ENCODE peak calls at places on chromosomes 11 and 22, in four cellular contexts. Z, H, K and X are unnamed samples.

GRCh38 chr11:7436146-7436545 is 49.2 kb upstream of the OLFML1 start:
- DNase-seq in Z (no peak), K (no peak), H (no peak), X (no peak)

GRCh38 chr11:125433454-125434121 is 62.5 kb downstream of the FEZ1 start:
- DNase-seq in K (no peak), H (peak; percentile 44), Z (peak; percentile 29), X (peak; percentile 89)

GRCh38 chr11:100789500-100789899 is 102.4 kb downstream of the ARHGAP42 start:
- DNase-seq in H (no peak), Z (no peak), K (no peak), X (no peak)

GRCh38 chr11:102438311-102439062 is 14.1 kb downstream of the TMEM123 start:
- DNase-seq in H (no peak), K (no peak), Z (peak; percentile 53), X (no peak)

GRCh38 chr11:9607511-9607899 is 34.0 kb downstream of the WEE1 start:
- DNase-seq in Z (no peak), K (no peak), H (no peak), X (peak; percentile 64)

GRCh38 chr11:45431301-45432018 is 145.3 kb upstream of the SYT13 start:
- DNase-seq in Z (no peak), H (no peak), K (no peak), X (no peak)

GRCh38 chr11:2091112-2091746 is 48.0 kb downstream of the IGF2 start:
- DNase-seq in H (no peak), K (no peak), Z (peak; percentile 9), X (no peak)

GRCh38 chr11:108902027-108902469 is 237.2 kb downstream of the DDX10 start:
- DNase-seq in H (no peak), K (no peak), Z (no peak), X (no peak)

GRCh38 chr22:25780673-25781072 is 38.7 kb downstream of the MYO18B start:
- DNase-seq in H (no peak), Z (no peak), K (no peak), X (no peak)

GRCh38 chr11:69541001-69541285 is 59.5 kb downstream of the LINC01488 start:
- DNase-seq in K (no peak), Z (no peak), H (no peak), X (no peak)

GRCh38 chr11:8080674-8081590 is at the start of gene TUB:
- DNase-seq in Z (peak; percentile 26), K (no peak), H (no peak), X (peak; percentile 86)

GRCh38 chr11:3144296-3145205 is 20.6 kb downstream of the OSBPL5 start:
- DNase-seq in H (no peak), K (no peak), Z (no peak), X (no peak)

GRCh38 chr11:121090145-121090721 is 10.8 kb upstream of the TECTA start:
- DNase-seq in Z (no peak), H (no peak), K (no peak), X (no peak)

GRCh38 chr11:126804363-126804762 is 196.2 kb downstream of the KIRREL3 start:
- DNase-seq in K (no peak), H (no peak), Z (no peak), X (no peak)

GRCh38 chr22:40805239-40805638 is 13.9 kb downstream of the SLC25A17 start:
- DNase-seq in Z (no peak), K (no peak), H (no peak), X (peak; percentile 44)

GRCh38 chr11:82239498-82239897 is 494.2 kb downstream of the FAM181B start:
- DNase-seq in Z (no peak), H (no peak), K (no peak), X (no peak)

GRCh38 chr11:117620659-117621058 is 176.4 kb downstream of the DSCAML1 start:
- DNase-seq in K (no peak), Z (no peak), H (no peak), X (no peak)

GRCh38 chr11:396511-396947 is 2.5 kb downstream of the PKP3 start:
- DNase-seq in K (no peak), Z (no peak), H (peak; percentile 40), X (peak; percentile 52)

GRCh38 chr22:44181033-44181911 is 547 bp downstream of the PARVG start:
- DNase-seq in Z (peak; percentile 43), H (peak; percentile 86), K (no peak), X (no peak)

GRCh38 chr11:102974552-102975280 is 19.2 kb upstream of the MMP13 start:
- DNase-seq in Z (peak; percentile 53), H (no peak), K (no peak), X (no peak)

DNA sequence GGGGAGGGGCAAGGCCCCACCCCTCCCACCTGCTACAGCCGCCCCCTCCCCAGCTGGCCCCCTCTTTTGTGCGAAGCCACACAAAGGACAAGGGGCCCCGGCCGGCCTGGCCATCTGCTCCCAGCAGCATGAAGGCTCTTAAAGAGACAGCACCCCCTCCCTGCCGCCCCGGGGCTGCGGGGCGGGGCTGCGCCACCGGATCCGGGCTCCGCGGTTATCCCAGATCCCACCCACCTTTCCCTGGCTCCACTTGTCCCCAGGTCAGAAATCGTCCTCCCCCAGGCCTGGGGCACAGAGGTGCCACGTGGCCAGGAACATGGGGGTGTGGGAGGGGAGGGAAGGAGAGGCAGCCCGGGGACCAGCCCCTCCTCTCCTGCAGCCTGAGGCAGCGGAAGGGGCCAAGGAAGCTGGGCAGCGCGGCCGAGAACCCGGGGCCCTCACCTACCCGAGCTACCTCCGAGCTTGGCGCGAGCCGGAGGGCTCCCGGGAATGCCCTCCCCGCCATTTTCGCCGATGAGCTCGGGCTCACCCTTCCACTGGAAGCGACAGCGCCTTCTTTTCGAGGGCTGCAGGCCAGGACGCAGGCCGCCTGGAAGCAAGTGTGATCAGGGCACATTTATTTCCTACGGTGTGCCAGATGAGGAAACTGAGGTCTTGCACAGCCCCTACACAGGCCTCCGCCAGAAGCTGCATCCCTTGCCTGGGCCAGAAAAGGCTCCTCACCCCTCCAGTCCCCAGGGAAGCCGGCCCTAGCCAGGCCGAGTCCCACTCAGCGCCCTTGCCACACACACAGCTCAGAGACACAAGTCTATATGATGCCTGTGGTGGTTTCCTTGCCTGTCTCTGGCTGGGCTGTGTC is 2.5 kb upstream of the RCOR2 start:
- DNase-seq in K (no peak), H (no peak), Z (peak; percentile 51), X (peak; percentile 96)
- H3K4me3 ChIP-seq in K (no peak overlapping the region), H (no peak overlapping the region), Z (peak overlapping the region; percentile 56), X (peak overlapping the region; percentile 96)

GRCh38 chr22:37657590-37658132 is 862 bp upstream of the PDXP start:
- DNase-seq in Z (no peak), K (no peak), H (peak; percentile 25), X (peak; percentile 47)
- TF ChIP-seq POLR2AphosphoS5 in Z (no peak), K (no peak), H (peak; percentile 60), X (no peak)

GRCh38 chr11:83725161-83725560 is 439.0 kb upstream of the CCDC90B start:
- DNase-seq in K (no peak), H (no peak), Z (no peak), X (peak; percentile 71)
- H3K4me3 ChIP-seq in K (no peak overlapping the region), H (no peak overlapping the region), Z (peak overlapping the region; percentile 40), X (peak overlapping the region; percentile 55)

DNA sequence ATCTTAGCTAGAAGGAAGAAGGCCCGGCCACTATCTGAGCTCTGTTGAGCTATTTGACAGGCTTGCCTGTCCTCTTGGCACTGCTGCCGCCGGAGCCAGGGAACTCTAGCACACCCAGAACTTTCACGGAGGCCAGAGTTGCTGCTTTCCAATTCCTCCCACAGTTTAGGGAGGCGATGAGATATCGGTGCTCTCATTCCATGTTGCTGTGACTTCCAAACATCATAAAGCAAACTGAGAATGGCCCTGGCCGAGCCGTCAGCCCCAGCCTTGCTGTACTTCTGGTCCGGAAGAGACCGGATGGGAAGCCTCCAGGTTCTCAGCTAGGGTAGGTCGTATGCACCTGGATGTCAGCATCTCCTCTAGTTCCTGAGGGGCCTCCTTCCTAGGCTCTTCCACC is 200.2 kb downstream of the ADAMTS15 start:
- DNase-seq in Z (no peak), H (no peak), K (no peak), X (no peak)
- TF ChIP-seq POLR2AphosphoS5 in Z (no peak), H (no peak), K (no peak), X (no peak)

GRCh38 chr22:19891350-19892248 is 36.9 kb upstream of the GNB1L start:
- DNase-seq in H (peak; percentile 85), Z (no peak), K (no peak), X (peak; percentile 90)

GRCh38 chr22:19892249-19892879 is 37.7 kb upstream of the GNB1L start:
- DNase-seq in H (no peak), Z (no peak), K (no peak), X (no peak)

GRCh38 chr22:19892925-19893324 is 38.3 kb upstream of the GNB1L start:
- DNase-seq in K (no peak), H (no peak), Z (no peak), X (no peak)

GRCh38 chr22:19889951-19890350 is 35.3 kb upstream of the GNB1L start:
- DNase-seq in K (no peak), Z (no peak), H (no peak), X (no peak)

DNA sequence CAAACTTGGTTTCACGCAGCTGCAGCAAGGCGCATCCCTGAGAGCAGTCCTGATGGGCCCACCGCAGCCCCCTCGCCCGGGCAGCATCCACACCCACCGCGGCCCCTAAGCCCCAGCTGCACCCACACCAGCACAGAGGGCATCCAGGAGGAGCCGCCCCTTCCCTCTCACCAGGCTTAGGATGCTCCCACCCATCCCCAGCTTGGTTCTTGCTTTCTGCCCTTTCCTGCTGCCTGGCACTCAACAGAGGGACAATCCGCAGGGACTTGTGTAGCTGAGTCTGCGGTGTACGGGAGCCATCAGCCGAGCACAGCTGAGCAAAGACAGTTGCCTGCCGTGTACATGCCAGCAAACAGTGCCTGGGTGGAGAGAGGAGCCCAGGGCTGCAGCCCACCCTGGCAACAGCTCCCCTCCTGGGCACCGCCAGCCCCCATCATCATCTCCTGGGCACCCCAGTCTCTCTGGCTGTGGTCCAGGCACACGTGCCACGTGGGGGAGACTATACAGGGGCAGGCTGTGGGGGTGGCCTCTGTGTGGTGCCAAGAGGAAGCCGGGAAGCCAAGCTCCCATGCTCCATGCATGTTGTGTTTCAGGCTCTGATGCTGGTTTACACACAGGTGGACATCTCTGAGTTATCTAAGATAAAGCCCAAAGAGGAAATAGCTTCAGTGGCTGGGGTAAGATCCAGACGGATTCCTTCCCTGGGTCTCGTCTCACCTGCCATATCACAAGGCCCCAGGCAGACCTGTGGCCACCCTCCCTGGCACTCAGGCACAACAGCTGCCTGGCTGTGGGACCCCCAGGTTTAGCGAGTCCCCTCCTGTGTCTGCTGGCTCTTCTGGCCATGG is 36.1 kb upstream of the GNB1L start:
- DNase-seq in Z (no peak), H (peak; percentile 14), K (no peak), X (no peak)
- H3K4me3 ChIP-seq in Z (no peak overlapping the region), H (no peak overlapping the region), K (no peak overlapping the region), X (no peak overlapping the region)

GRCh38 chr11:123381817-123382554 is 48.1 kb upstream of the GRAMD1B start:
- DNase-seq in H (no peak), K (no peak), Z (no peak), X (no peak)
- TF ChIP-seq POLR2AphosphoS5 in H (no peak), K (no peak), Z (no peak), X (no peak)

GRCh38 chr22:50196256-50196655 is 4.6 kb upstream of the SELENOO start:
- DNase-seq in K (no peak), Z (no peak), H (no peak), X (no peak)
- H3K4me3 ChIP-seq in K (no peak overlapping the region), Z (no peak overlapping the region), H (no peak overlapping the region), X (no peak overlapping the region)

DNA sequence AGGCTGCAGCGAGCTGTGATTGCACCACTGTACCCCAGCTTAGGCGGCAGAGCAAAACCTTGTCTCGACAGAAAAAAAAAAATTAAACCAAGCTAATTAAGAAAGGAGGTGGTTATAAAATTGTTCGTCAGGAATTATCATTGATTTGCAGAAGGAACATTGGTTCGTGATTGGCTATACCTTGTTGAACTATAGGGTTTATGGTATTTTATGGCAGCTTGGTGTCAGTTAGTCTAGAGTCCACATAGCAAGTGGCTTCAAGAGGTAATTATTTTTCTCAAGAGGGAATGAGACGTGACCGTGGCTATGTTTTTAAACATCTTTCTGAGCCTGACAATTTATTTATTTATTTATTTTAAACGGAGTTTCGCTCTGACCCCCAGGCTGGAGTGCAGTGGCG is 11.5 kb upstream of the TMEM216 start:
- DNase-seq in H (no peak), K (no peak), Z (no peak), X (no peak)
- TF ChIP-seq POLR2AphosphoS5 in H (no peak), K (no peak), Z (no peak), X (no peak)